ENCODE peak calls at places on chromosomes 6 and 20, in ten cellular contexts. H is mesothelial cell of epicardium; B is activated T-cell treated with anti-CD3 and anti-CD28 coated beads, Interleukin-2, amount 50 U/mL, for 72 hours; L is epithelial cell of esophagus; Q is activated gamma-delta T cell treated with Interleukin-2 at 50 U/mL for 16 hours; G is right cardiac atrium; M is tibial artery; I is ELF-1; Y is stimulated activated naive CD8-positive, alpha-beta T cell treated with anti-CD3 and anti-CD28 coated beads, Interleukin-15, amount 100 ng/mL, for 72 hours; Z is A172. O is an unnamed sample.

GRCh38 chr20:2137552-2138201 is 36.0 kb downstream of the STK35 start:
- DNase-seq in L (no peak), Z (no peak), H (no peak), Y (no peak), M (no peak), I (no peak), Q (no peak), G (no peak), B (no peak), O (no peak)

GRCh38 chr6:20876016-20876415 is 341.8 kb downstream of the CDKAL1 start:
- DNase-seq in Z (peak; percentile 57), Q (no peak), G (no peak), I (no peak), B (no peak), H (no peak), M (no peak), L (no peak), Y (no peak), O (no peak)

GRCh38 chr20:43731469-43731868 is 4.7 kb upstream of the GTSF1L start:
- DNase-seq in G (no peak), Y (no peak), B (no peak), H (no peak), L (no peak), Q (no peak), I (no peak), M (no peak), Z (peak; percentile 64), O (no peak)

GRCh38 chr20:46010491-46011405 is 2.0 kb downstream of the MMP9 start:
- DNase-seq in G (no peak), Y (peak; percentile 48), M (no peak), Z (no peak), B (peak; percentile 48), H (no peak), L (peak; percentile 55), I (no peak), Q (peak; percentile 34), O (no peak)

GRCh38 chr20:34211591-34211990 is 29.6 kb upstream of the ASIP start:
- DNase-seq in I (no peak), G (no peak), Y (no peak), L (no peak), B (no peak), Z (no peak), H (no peak), Q (no peak), M (no peak), O (no peak)

GRCh38 chr20:8678098-8678776 is 390.6 kb upstream of the PLCB4 start:
- DNase-seq in B (no peak), H (no peak), I (no peak), G (no peak), Z (no peak), Q (no peak), M (no peak), Y (no peak), L (no peak), O (no peak)

GRCh38 chr6:108846628-108847027 is 1.6 kb upstream of the ARMC2 start:
- DNase-seq in Z (no peak), G (no peak), Q (no peak), H (no peak), M (no peak), I (no peak), Y (peak; percentile 23), B (peak; percentile 15), L (no peak), O (no peak)

GRCh38 chr20:4067600-4068261 is 52.4 kb upstream of the RNF24 start:
- DNase-seq in H (no peak), Q (no peak), B (no peak), Y (no peak), G (no peak), M (peak; percentile 74), I (no peak), Z (peak; percentile 88), L (peak; percentile 74), O (no peak)

GRCh38 chr20:58433759-58434158 is 44.7 kb downstream of the VAPB start:
- DNase-seq in Q (no peak), I (no peak), B (no peak), Z (peak; percentile 76), G (no peak), Y (no peak), H (no peak), L (peak; percentile 54), M (no peak), O (no peak)

GRCh38 chr6:46246727-46247126 is 75.9 kb upstream of the ENPP5 start:
- DNase-seq in B (no peak), I (no peak), L (no peak), Y (no peak), H (no peak), Z (no peak), G (no peak), M (no peak), Q (no peak), O (no peak)

GRCh38 chr6:3530515-3530914 is 73.7 kb upstream of the SLC22A23 start:
- DNase-seq in H (no peak), I (no peak), M (no peak), B (no peak), L (no peak), Y (no peak), Q (no peak), Z (no peak), G (no peak), O (no peak)

O was measured in DMS153.